ENCODE peak calls at places on chromosome 12, in ten cellular contexts. G, V, U, J, D, N, B, K, X and W are unnamed samples.

GRCh38 chr12:57242691-57243454 is 8.1 kb downstream of the STAC3 start:
- DNase-seq in V (peak), B (peak), J (peak), U (no peak), K (no peak), D (no peak), G (peak), X (no peak), N (peak), W (no peak)

GRCh38 chr12:88300931-88301330 is 158.8 kb downstream of the TMTC3 start:
- DNase-seq in B (no peak), N (no peak), D (no peak), G (no peak), K (no peak), V (no peak), X (no peak), U (no peak), J (no peak), W (no peak)

GRCh38 chr12:49088190-49088931 is 6.2 kb downstream of the DHH start:
- DNase-seq in V (peak), X (peak), J (peak), K (peak), N (peak), D (peak), U (peak), G (peak), B (peak), W (peak)

GRCh38 chr12:58819345-58819744 is 101.0 kb downstream of the LRIG3 start:
- DNase-seq in X (no peak), U (no peak), V (no peak), G (no peak), J (no peak), B (no peak), K (no peak), N (peak), D (no peak), W (no peak)

GRCh38 chr12:56551070-56551469 is 29.4 kb downstream of the RBMS2 start:
- DNase-seq in K (no peak), U (no peak), G (no peak), D (no peak), J (no peak), B (no peak), N (no peak), V (no peak), X (no peak), W (no peak)

GRCh38 chr12:19288603-19289244 is 150.6 kb upstream of the AEBP2 start:
- DNase-seq in B (peak), D (peak), V (no peak), J (no peak), X (no peak), G (peak), K (no peak), N (no peak), U (no peak), W (peak)

GRCh38 chr12:110203546-110203945 is 77.5 kb upstream of the ATP2A2 start:
- DNase-seq in D (no peak), U (no peak), N (no peak), G (no peak), K (no peak), X (no peak), J (no peak), B (no peak), V (no peak), W (peak)

GRCh38 chr12:97513921-97514320 is 51.3 kb downstream of the RMST start:
- DNase-seq in N (no peak), J (no peak), X (no peak), V (no peak), K (no peak), D (no peak), B (no peak), U (no peak), G (no peak), W (no peak)

GRCh38 chr12:123149828-123150272 is 1.0 kb downstream of the PITPNM2 start:
- DNase-seq in G (peak), V (no peak), U (no peak), J (no peak), K (no peak), X (no peak), B (no peak), D (no peak), N (no peak), W (no peak)

GRCh38 chr12:86018361-86018760 is 144.3 kb downstream of the NTS start:
- DNase-seq in G (no peak), U (no peak), X (no peak), K (no peak), D (no peak), B (no peak), N (no peak), J (no peak), V (no peak), W (no peak)

GRCh38 chr12:104303538-104304151 is at the start of gene EID3:
- DNase-seq in G (peak), U (peak), J (peak), V (peak), K (peak), N (peak), B (peak), D (no peak), X (peak), W (peak)

GRCh38 chr12:68959457-68960161 is 26.6 kb upstream of the CPM start:
- DNase-seq in B (no peak), N (no peak), X (no peak), D (no peak), J (no peak), U (no peak), V (no peak), K (no peak), G (no peak), W (no peak)

GRCh38 chr12:132806857-132807256 is 21.8 kb downstream of the GOLGA3 start:
- DNase-seq in X (no peak), J (no peak), D (no peak), B (no peak), N (no peak), G (no peak), K (peak), V (no peak), U (no peak), W (no peak)

GRCh38 chr12:70648831-70649230 is 11.6 kb upstream of the PTPRB start:
- DNase-seq in D (peak), N (no peak), K (no peak), V (no peak), B (no peak), J (no peak), G (no peak), U (no peak), X (no peak), W (no peak)

GRCh38 chr12:41436076-41436475 is 248.0 kb downstream of the PDZRN4 start:
- DNase-seq in X (no peak), K (no peak), V (no peak), D (no peak), B (no peak), J (no peak), N (no peak), U (no peak), G (no peak), W (no peak)

GRCh38 chr12:52359511-52360103 is 7.7 kb downstream of the KRT85 start:
- DNase-seq in U (peak), J (no peak), G (no peak), X (no peak), D (no peak), B (no peak), N (no peak), V (no peak), K (no peak), W (no peak)

GRCh38 chr12:52362118-52362726 is 5.1 kb downstream of the KRT85 start:
- DNase-seq in X (no peak), N (peak), B (no peak), V (no peak), K (no peak), U (no peak), G (no peak), D (no peak), J (no peak), W (no peak)

GRCh38 chr12:120101182-120101581 is 15.4 kb downstream of the RAB35 start:
- DNase-seq in D (no peak), U (no peak), V (no peak), K (no peak), N (no peak), B (no peak), X (no peak), J (no peak), G (no peak), W (no peak)

GRCh38 chr12:80498059-80498728 is 54.2 kb downstream of the PTPRQ start:
- DNase-seq in D (no peak), B (no peak), X (no peak), U (no peak), V (no peak), N (no peak), G (no peak), K (no peak), J (no peak), W (no peak)

GRCh38 chr12:82625523-82625922 is 61.2 kb upstream of the TMTC2 start:
- DNase-seq in K (peak), J (no peak), V (no peak), X (no peak), B (no peak), U (no peak), N (no peak), D (no peak), G (peak), W (peak)